ENCODE peak calls at places on chromosomes 12 and 14, in six cellular contexts. A is left ventricle myocardium inferior; X is right cardiac atrium; R is fibroblast of lung; Z is CD8-positive, alpha-beta memory T cell; E is spleen. M is an unnamed sample.
A peak's percentile ranks its signal among the peaks of the same experiment; 100 is the strongest.

GRCh38 chr14:30994681-30995620 is 30.5 kb upstream of the AP4S1 start:
- DNase-seq in A (no peak), X (no peak), R (peak; percentile 26), Z (no peak), E (no peak), M (no peak)

GRCh38 chr12:54220092-54220557 is 31.3 kb upstream of the SMUG1 start:
- DNase-seq in A (peak; percentile 61), X (peak; percentile 50), R (peak; percentile 73), Z (peak; percentile 47), E (no peak), M (peak; percentile 74)

GRCh38 chr14:29039171-29039570 is 272.6 kb downstream of the FOXG1 start:
- DNase-seq in A (no peak), X (no peak), R (peak; percentile 20), Z (no peak), E (no peak), M (no peak)

GRCh38 chr12:108583971-108584370 is 13.9 kb downstream of the TMEM119 start:
- DNase-seq in A (no peak), X (no peak), R (no peak), Z (no peak), E (peak; percentile 30), M (peak; percentile 64)

GRCh38 chr12:105331805-105332251 is 1.3 kb downstream of the C12orf75 start:
- DNase-seq in A (no peak), X (no peak), R (peak; percentile 23), Z (peak; percentile 57), E (no peak), M (no peak)

GRCh38 chr14:35808076-35808657 is 928 bp downstream of the RALGAPA1 start:
- DNase-seq in A (no peak), X (no peak), R (no peak), Z (no peak), E (no peak), M (no peak)

GRCh38 chr12:8987163-8987562 is 2.2 kb upstream of the KLRG1 start:
- DNase-seq in A (no peak), X (no peak), R (no peak), Z (no peak), E (no peak), M (no peak)

GRCh38 chr12:7241404-7242005 is 52.0 kb downstream of the PEX5 start:
- DNase-seq in A (no peak), X (no peak), R (no peak), Z (no peak), E (no peak), M (no peak)

GRCh38 chr12:112005419-112006395 is 7.3 kb downstream of the TMEM116 start:
- DNase-seq in A (no peak), X (no peak), R (peak; percentile 13), Z (no peak), E (no peak), M (no peak)

GRCh38 chr14:105256292-105256960 is 8.1 kb downstream of the BTBD6 start:
- DNase-seq in A (no peak), X (no peak), R (no peak), Z (no peak), E (no peak), M (no peak)

GRCh38 chr12:121023799-121024198 is 7.5 kb upstream of the C12orf43 start:
- DNase-seq in A (no peak), X (no peak), R (no peak), Z (no peak), E (peak; percentile 42), M (no peak)

GRCh38 chr12:121025442-121026226 is 9.3 kb upstream of the C12orf43 start:
- DNase-seq in A (no peak), X (no peak), R (no peak), Z (no peak), E (no peak), M (no peak)

GRCh38 chr12:121022713-121023112 is 6.4 kb upstream of the C12orf43 start:
- DNase-seq in A (no peak), X (no peak), R (no peak), Z (no peak), E (no peak), M (no peak)

GRCh38 chr12:121030576-121031212 is 8.4 kb downstream of the OASL start:
- DNase-seq in A (no peak), X (no peak), R (no peak), Z (no peak), E (no peak), M (no peak)

DNA sequence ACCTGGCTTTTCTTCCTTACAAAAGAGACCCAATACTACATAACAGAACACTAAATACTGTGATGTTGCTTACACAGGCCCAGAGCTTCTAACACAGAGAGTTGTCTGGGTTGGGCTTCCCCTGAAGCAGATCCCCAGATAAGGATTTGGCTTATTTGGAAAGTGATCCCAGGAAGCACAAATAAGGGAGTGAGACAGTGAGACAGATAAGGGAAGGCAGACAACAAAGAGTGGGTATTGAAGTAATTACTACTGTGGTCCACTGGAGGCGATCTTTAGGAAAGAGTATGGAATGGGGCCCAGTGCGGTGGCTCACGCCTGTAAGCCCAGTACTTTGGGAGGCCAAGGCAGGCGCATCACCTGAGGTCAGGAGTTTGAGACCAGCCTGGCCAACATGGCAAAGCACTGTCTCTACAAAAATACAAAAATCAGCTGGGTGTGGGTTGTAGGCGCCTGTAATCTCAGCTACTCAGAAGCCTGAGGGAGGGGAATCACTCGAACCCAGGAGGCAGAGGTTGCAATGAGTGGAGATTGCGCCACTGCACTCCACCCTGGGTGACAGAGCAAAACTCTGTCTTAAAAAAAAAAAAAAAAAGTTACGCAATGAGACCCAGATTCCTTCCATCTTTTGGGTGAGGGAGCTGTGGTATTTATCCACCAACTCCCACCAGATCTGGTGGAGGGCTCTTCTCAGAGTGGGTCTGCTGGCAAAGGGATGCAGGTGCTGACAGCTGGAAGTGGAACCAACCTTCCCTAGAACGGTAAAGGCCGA is 10.2 kb upstream of the C12orf43 start:
- DNase-seq in A (no peak), X (no peak), R (no peak), Z (no peak), E (no peak), M (no peak)
- H3K27ac ChIP-seq in A (no peak overlapping the region), X (no peak overlapping the region), R (no peak overlapping the region), Z (no peak overlapping the region), E (peak overlapping the region; percentile 81), M (no peak overlapping the region)

GRCh38 chr12:55970775-55971174 is 3.1 kb upstream of the RAB5B start:
- DNase-seq in A (no peak), X (no peak), R (peak; percentile 58), Z (no peak), E (no peak), M (no peak)
- H3K4me1 ChIP-seq in A (peaks cover 52% of the 10 kb centered on the region), X (peaks cover 2% of the 10 kb centered on the region), R (peaks cover 12% of the 10 kb centered on the region), Z (peaks cover 39% of the 10 kb centered on the region), E (peaks cover 56% of the 10 kb centered on the region), M (peaks cover 21% of the 10 kb centered on the region)

GRCh38 chr12:42286741-42287140 is 39.2 kb downstream of the ZCRB1 start:
- DNase-seq in A (no peak), X (no peak), R (no peak), Z (no peak), E (no peak), M (no peak)
- H3K9me3 ChIP-seq in A (no peaks in the 10 kb centered on the region), X (no peaks in the 10 kb centered on the region), R (no peaks in the 10 kb centered on the region), Z (no peaks in the 10 kb centered on the region), E (no peaks in the 10 kb centered on the region), M (no peaks in the 10 kb centered on the region)

GRCh38 chr12:46489951-46490388 is 117.4 kb upstream of the SLC38A2 start:
- DNase-seq in A (no peak), X (no peak), R (peak; percentile 42), Z (no peak), E (no peak), M (no peak)
- H3K27ac ChIP-seq in A (peak overlapping the region; percentile 74), X (peak overlapping the region; percentile 77), R (peak overlapping the region; percentile 62), Z (no peak overlapping the region), E (no peak overlapping the region), M (no peak overlapping the region)

GRCh38 chr12:107101651-107102050 is 8.3 kb upstream of the CRY1 start:
- DNase-seq in A (no peak), X (no peak), R (no peak), Z (no peak), E (no peak), M (no peak)
- H3K4me1 ChIP-seq in A (no peaks in the 10 kb centered on the region), X (no peaks in the 10 kb centered on the region), R (no peaks in the 10 kb centered on the region), Z (no peaks in the 10 kb centered on the region), E (no peaks in the 10 kb centered on the region), M (no peaks in the 10 kb centered on the region)

GRCh38 chr12:126667340-126667739 is 1599.6 kb upstream of the TMEM132C start:
- DNase-seq in A (no peak), X (no peak), R (peak; percentile 17), Z (no peak), E (no peak), M (no peak)
- H3K9me3 ChIP-seq in A (peaks cover 15% of the 10 kb centered on the region), X (no peaks in the 10 kb centered on the region), R (no peaks in the 10 kb centered on the region), Z (no peaks in the 10 kb centered on the region), E (peaks cover 16% of the 10 kb centered on the region), M (no peaks in the 10 kb centered on the region)

GRCh38 chr12:52198454-52199215 is 6.8 kb upstream of the KRT80 start:
- DNase-seq in A (no peak), X (peak; percentile 38), R (no peak), Z (no peak), E (peak; percentile 82), M (peak; percentile 74)
- H3K27ac ChIP-seq in A (peak overlapping the region; percentile 62), X (peak overlapping the region; percentile 32), R (no peak overlapping the region), Z (no peak overlapping the region), E (peak overlapping the region; percentile 84), M (no peak overlapping the region)

DNA sequence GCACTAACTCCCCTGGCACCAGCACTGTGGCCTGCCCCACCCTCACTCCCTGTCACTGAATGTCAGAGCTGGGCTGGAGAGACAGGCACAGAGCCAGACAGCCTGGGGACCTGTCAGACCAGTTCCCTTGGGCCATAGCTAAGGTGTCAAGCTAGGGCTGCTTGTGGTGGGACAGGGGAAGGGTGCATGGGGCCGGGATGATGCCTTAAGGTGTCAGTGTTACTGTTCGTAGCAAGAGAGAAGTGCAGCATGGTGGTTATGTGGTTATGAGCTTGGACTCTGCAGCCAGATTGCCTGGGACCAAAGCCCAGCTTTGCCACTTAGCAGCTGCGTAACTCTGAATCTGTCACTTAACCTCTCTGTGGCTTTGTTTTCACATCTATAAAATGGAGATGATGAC is 3.8 kb downstream of the RAPGEF3 start:
- DNase-seq in A (no peak), X (no peak), R (no peak), Z (no peak), E (peak; percentile 66), M (peak; percentile 80)
- H3K4me1 ChIP-seq in A (peaks cover 91% of the 10 kb centered on the region), X (peaks cover 27% of the 10 kb centered on the region), R (peaks cover 12% of the 10 kb centered on the region), Z (peaks cover 9% of the 10 kb centered on the region), E (peaks cover 96% of the 10 kb centered on the region), M (peaks cover 55% of the 10 kb centered on the region)

M was measured in kidney.